ENCODE peak calls at places on chromosome 4, in seven cellular contexts. R, E, O, Q, T, K and V are unnamed samples.

GRCh38 chr4:107719927-107720722 is at the start of gene PAPSS1:
- DNase-seq in T (peak), K (peak), R (peak), Q (peak), E (peak), O (peak), V (peak)

GRCh38 chr4:42159271-42160001 is 7.0 kb upstream of the BEND4 start:
- DNase-seq in E (no peak), K (no peak), Q (no peak), T (no peak), R (no peak), O (no peak), V (no peak)

GRCh38 chr4:8325284-8325973 is 55.9 kb downstream of the HTRA3 start:
- DNase-seq in O (no peak), T (no peak), R (no peak), Q (peak), K (peak), E (no peak), V (no peak)

GRCh38 chr4:168551211-168551610 is 54.4 kb downstream of the PALLD start:
- DNase-seq in Q (no peak), T (no peak), E (no peak), R (peak), O (peak), K (peak), V (no peak)

GRCh38 chr4:138305055-138305454 is 62.9 kb upstream of the SLC7A11 start:
- DNase-seq in R (no peak), K (no peak), Q (no peak), O (no peak), E (no peak), T (no peak), V (no peak)

GRCh38 chr4:1080961-1081688 is 32.2 kb downstream of the RNF212 start:
- DNase-seq in Q (no peak), K (no peak), T (no peak), E (peak), O (peak), R (no peak), V (no peak)

GRCh38 chr4:150255610-150256580 is 177.7 kb downstream of the DCLK2 start:
- DNase-seq in Q (no peak), T (no peak), E (no peak), O (no peak), R (no peak), K (no peak), V (no peak)

GRCh38 chr4:127965062-127965802 is at the start of the genes ABHD18 and MFSD8:
- DNase-seq in E (peak), R (peak), Q (peak), T (peak), O (peak), K (peak), V (peak)

GRCh38 chr4:14994242-14994641 is 8.0 kb upstream of the CPEB2 start:
- DNase-seq in K (no peak), T (no peak), Q (no peak), R (no peak), E (peak), O (peak), V (no peak)

GRCh38 chr4:45316257-45316656 is 589.9 kb upstream of the GNPDA2 start:
- DNase-seq in O (no peak), K (no peak), R (no peak), E (no peak), Q (no peak), T (no peak), V (no peak)

GRCh38 chr4:7013171-7013570 is 30.0 kb upstream of the TADA2B start:
- DNase-seq in E (no peak), O (no peak), T (no peak), Q (no peak), K (no peak), R (no peak), V (no peak)

GRCh38 chr4:169615467-169616106 is 3.2 kb upstream of the NEK1 start:
- DNase-seq in K (no peak), O (peak), Q (no peak), E (no peak), R (no peak), T (no peak), V (no peak)

GRCh38 chr4:155675709-155676429 is 9.2 kb downstream of the GUCY1A1 start:
- DNase-seq in T (no peak), Q (no peak), R (no peak), E (peak), K (no peak), O (no peak), V (no peak)

GRCh38 chr4:187480146-187481145 is 515.1 kb upstream of the ZFP42 start:
- DNase-seq in E (no peak), T (peak), O (peak), K (peak), R (peak), Q (no peak), V (peak)

GRCh38 chr4:80592950-80593349 is 257.4 kb downstream of the CFAP299 start:
- DNase-seq in O (no peak), Q (no peak), K (no peak), T (no peak), R (no peak), E (peak), V (no peak)

GRCh38 chr4:83364312-83364711 is 29.7 kb upstream of the HPSE start:
- DNase-seq in O (no peak), T (no peak), E (peak), K (peak), Q (no peak), R (no peak), V (no peak)

GRCh38 chr4:93751410-93751809 is 77.1 kb upstream of the ATOH1 start:
- DNase-seq in E (no peak), R (no peak), O (no peak), K (no peak), T (no peak), Q (no peak), V (no peak)

GRCh38 chr4:121720109-121720508 is 23.3 kb upstream of the ANXA5 start:
- DNase-seq in Q (no peak), R (no peak), K (no peak), T (no peak), O (peak), E (no peak), V (no peak)

GRCh38 chr4:13700196-13701140 is 72.9 kb upstream of the BOD1L1 start:
- DNase-seq in E (no peak), O (peak), Q (no peak), R (peak), T (no peak), K (peak), V (peak)

GRCh38 chr4:147332101-147332500 is 148.8 kb upstream of the EDNRA start:
- DNase-seq in O (no peak), E (no peak), R (no peak), T (no peak), K (no peak), Q (no peak), V (no peak)

GRCh38 chr4:108774809-108775530 is 12.1 kb upstream of the ETNPPL start:
- DNase-seq in K (no peak), E (no peak), R (no peak), T (peak), O (no peak), Q (no peak), V (no peak)
- TF ChIP-seq CTCF in K (no peak), E (no peak), R (no peak), T (no peak), O (no peak), Q (no peak), V (no peak)

DNA sequence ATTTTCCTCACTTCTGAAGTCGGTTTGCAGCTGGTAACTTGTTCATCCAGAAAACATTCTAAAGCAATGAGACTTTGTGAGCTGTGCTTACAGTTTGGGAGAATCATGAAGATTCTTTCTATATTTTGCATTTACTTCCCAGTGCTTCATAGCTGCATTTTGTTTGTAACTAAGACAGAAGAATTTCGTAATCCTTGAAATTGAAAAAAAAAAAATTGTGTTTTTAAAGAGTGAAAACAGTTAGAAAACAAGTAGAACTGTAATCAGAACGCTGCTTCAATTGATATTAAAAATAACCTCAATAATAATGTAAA is 392.4 kb downstream of the UNC5C start:
- DNase-seq in Q (no peak), T (no peak), O (no peak), R (no peak), K (no peak), E (no peak), V (no peak)
- TF ChIP-seq CTCF in Q (no peak), T (no peak), O (no peak), R (no peak), K (peak), E (no peak), V (no peak)

GRCh38 chr4:179858221-179858620 is 2385.0 kb upstream of the TENM3 start:
- DNase-seq in E (no peak), Q (no peak), R (no peak), O (no peak), T (no peak), K (no peak), V (no peak)

GRCh38 chr4:179855471-179855870 is 2387.7 kb upstream of the TENM3 start:
- DNase-seq in R (no peak), O (no peak), E (no peak), K (no peak), Q (no peak), T (no peak), V (no peak)
- TF ChIP-seq CTCF in R (no peak), O (no peak), E (no peak), K (no peak), Q (no peak), T (no peak), V (no peak)

GRCh38 chr4:113411496-113411938 is 350.0 kb downstream of the CAMK2D start:
- DNase-seq in T (peak), R (peak), O (peak), E (no peak), K (peak), Q (no peak), V (peak)
- TF ChIP-seq CTCF in T (no peak), R (no peak), O (no peak), E (no peak), K (no peak), Q (no peak), V (no peak)

GRCh38 chr4:75722417-75722816 is 2.0 kb upstream of the USO1 start:
- DNase-seq in O (no peak), Q (no peak), E (no peak), K (no peak), R (no peak), T (no peak), V (no peak)
- TF ChIP-seq CTCF in O (no peak), Q (no peak), E (no peak), K (no peak), R (no peak), T (no peak), V (no peak)

DNA sequence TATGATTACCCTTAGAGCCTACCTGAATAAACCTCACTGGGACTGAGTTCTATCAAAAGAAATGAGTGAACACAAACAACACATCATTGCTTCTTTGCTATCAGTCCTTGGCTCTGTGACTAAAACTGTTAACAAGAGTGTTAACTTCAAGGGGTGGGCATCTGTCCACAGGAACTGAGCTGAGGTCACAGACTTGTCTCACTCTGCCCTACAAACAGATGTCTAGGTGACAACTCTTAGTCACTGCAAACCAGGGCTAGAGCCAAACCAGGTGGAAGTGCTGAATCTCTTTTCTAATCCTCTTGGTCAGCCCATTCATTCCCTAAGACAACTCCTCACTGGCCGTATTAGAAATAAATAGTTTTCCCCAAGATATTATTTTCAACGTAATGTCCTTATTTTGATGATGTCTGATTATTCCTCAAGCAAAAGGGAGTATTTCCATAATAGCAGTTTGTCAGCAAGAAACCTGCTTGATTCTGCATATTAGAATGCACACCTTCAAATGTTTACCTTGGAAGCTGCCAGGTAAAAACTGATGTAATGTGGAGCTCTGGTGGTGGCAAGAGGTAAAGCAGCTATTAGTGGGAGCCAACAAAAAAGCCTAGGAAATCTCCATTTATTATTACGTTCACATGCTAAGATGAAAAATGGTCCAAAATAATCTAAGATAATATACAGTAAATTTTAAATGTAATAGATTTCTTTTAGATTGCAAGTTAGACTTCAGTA is 4.0 kb downstream of the COL25A1 start:
- DNase-seq in Q (no peak), R (no peak), T (no peak), K (no peak), O (peak), E (no peak), V (no peak)
- TF ChIP-seq CTCF in Q (no peak), R (peak), T (peak), K (peak), O (peak), E (no peak), V (peak)

GRCh38 chr4:113878718-113879117 is 100.7 kb downstream of the ARSJ start:
- DNase-seq in T (no peak), Q (no peak), E (peak), K (no peak), R (no peak), O (peak), V (no peak)
- TF ChIP-seq CTCF in T (no peak), Q (no peak), E (no peak), K (peak), R (peak), O (peak), V (peak)